ENCODE peak calls at places on chromosomes 7 and 10, in four cellular contexts. N is Right ventricle myocardium superior, T is mucosa of gallbladder, Q is GM06990. P is an unnamed sample.

GRCh38 chr10:119217401-119217800 is 10.0 kb downstream of the GRK5 start:
- DNase-seq in N (no peak), T (no peak), Q (no peak), P (no peak)

GRCh38 chr7:38171558-38172403 is 6.3 kb upstream of the STARD3NL start:
- DNase-seq in N (no peak), T (no peak), Q (peak), P (no peak)

GRCh38 chr10:84825330-84825729 is 496.9 kb downstream of the CCSER2 start:
- DNase-seq in N (peak), T (no peak), Q (no peak), P (no peak)

GRCh38 chr10:115049957-115050356 is 43.2 kb upstream of the ATRNL1 start:
- DNase-seq in N (no peak), T (no peak), Q (no peak), P (no peak)

GRCh38 chr10:11146402-11147171 is 128.9 kb downstream of the CELF2 start:
- DNase-seq in N (no peak), T (no peak), Q (no peak), P (no peak)

GRCh38 chr7:136163333-136163732 is 186.2 kb upstream of the MTPN start:
- DNase-seq in N (no peak), T (no peak), Q (no peak), P (no peak)

GRCh38 chr7:8442814-8443304 is 9.4 kb downstream of the NXPH1 start:
- DNase-seq in N (peak), T (peak), Q (peak), P (peak)

GRCh38 chr7:50276446-50276845 is 28.1 kb upstream of the IKZF1 start:
- DNase-seq in N (no peak), T (no peak), Q (no peak), P (no peak)

GRCh38 chr10:89373916-89374711 is 3.7 kb upstream of the IFIT1B start:
- DNase-seq in N (peak), T (peak), Q (no peak), P (no peak)

GRCh38 chr7:71132521-71133231 is 732 bp downstream of the GALNT17 start:
- DNase-seq in N (peak), T (no peak), Q (peak), P (no peak)

GRCh38 chr10:107545717-107546116 is 381.2 kb upstream of the SORCS1 start:
- DNase-seq in N (no peak), T (no peak), Q (no peak), P (peak)

GRCh38 chr10:66148312-66148711 is 777.5 kb upstream of the LRRTM3 start:
- DNase-seq in N (no peak), T (no peak), Q (no peak), P (no peak)

GRCh38 chr7:33876600-33877274 is 28.6 kb upstream of the BMPER start:
- DNase-seq in N (no peak), T (no peak), Q (no peak), P (no peak)

GRCh38 chr10:127424594-127425264 is 124.4 kb upstream of the NPS start:
- DNase-seq in N (peak), T (no peak), Q (no peak), P (no peak)

GRCh38 chr10:21053953-21054352 is 156.8 kb upstream of the NEBL start:
- DNase-seq in N (no peak), T (no peak), Q (no peak), P (no peak)

GRCh38 chr7:129853661-129854268 is 99.0 kb downstream of the UBE2H start:
- DNase-seq in N (no peak), T (no peak), Q (no peak), P (no peak)